ENCODE peak calls at places on chromosome 15, in eight cellular contexts. G is gastrocnemius medialis, O is heart left ventricle, U is Peyer's patch, R is right lobe of liver, K is upper lobe of right lung, Q is HCT116, W is heart right ventricle. T is an unnamed sample.

GRCh38 chr15:31020542-31020941 is 29.1 kb upstream of the MTMR10 start:
- DNase-seq in K (no peak), R (no peak), G (no peak), W (no peak), Q (no peak), O (no peak), U (no peak), T (no peak)

GRCh38 chr15:63420333-63420741 is 38.7 kb upstream of the CA12 start:
- DNase-seq in U (no peak), G (no peak), O (no peak), Q (no peak), W (no peak), R (no peak), K (no peak), T (no peak)

GRCh38 chr15:34102175-34102925 is 467 bp downstream of the PGBD4 start:
- DNase-seq in R (no peak), Q (no peak), G (no peak), U (no peak), K (no peak), O (no peak), W (no peak), T (no peak)

GRCh38 chr15:96678386-96678785 is 347.9 kb downstream of the NR2F2 start:
- DNase-seq in G (no peak), W (no peak), U (no peak), O (no peak), Q (no peak), R (no peak), K (no peak), T (no peak)

GRCh38 chr15:91100561-91101355 is 701 bp downstream of the SV2B start:
- DNase-seq in R (no peak), W (no peak), G (no peak), U (no peak), O (no peak), Q (no peak), K (no peak), T (no peak)

GRCh38 chr15:23035964-23036566 is 3.3 kb downstream of the TUBGCP5 start:
- DNase-seq in K (no peak), O (no peak), Q (peak; percentile 54), U (no peak), G (no peak), R (no peak), W (peak; percentile 32), T (peak; percentile 53)

GRCh38 chr15:45171912-45172311 is 15.9 kb downstream of the SHF start:
- DNase-seq in W (no peak), U (no peak), R (no peak), K (no peak), Q (no peak), G (no peak), O (no peak), T (no peak)

GRCh38 chr15:63497642-63498100 is 6.7 kb upstream of the USP3 start:
- DNase-seq in W (no peak), G (peak; percentile 23), R (no peak), Q (no peak), K (peak; percentile 83), O (peak; percentile 46), U (no peak), T (peak; percentile 84)

GRCh38 chr15:94294556-94294955 is 63.2 kb downstream of the MCTP2 start:
- DNase-seq in W (no peak), U (no peak), K (no peak), O (no peak), R (no peak), G (no peak), Q (no peak), T (no peak)

GRCh38 chr15:45157056-45157455 is 27.3 kb downstream of the DUOX1 start:
- DNase-seq in O (no peak), G (no peak), Q (no peak), W (no peak), U (no peak), R (no peak), K (no peak), T (no peak)

GRCh38 chr15:90597477-90598052 is 67.8 kb downstream of the CRTC3 start:
- DNase-seq in W (no peak), Q (no peak), U (no peak), G (no peak), O (no peak), K (no peak), R (no peak), T (no peak)

GRCh38 chr15:73346735-73347312 is 21.9 kb downstream of the HCN4 start:
- DNase-seq in U (peak; percentile 66), O (peak; percentile 65), R (peak; percentile 74), G (no peak), Q (peak; percentile 13), K (peak; percentile 85), W (peak; percentile 55), T (peak; percentile 47)

GRCh38 chr15:61041886-61042285 is 187.2 kb downstream of the RORA start:
- DNase-seq in G (no peak), Q (no peak), O (no peak), K (no peak), W (no peak), U (no peak), R (no peak), T (no peak)

GRCh38 chr15:78272776-78273175 is 8.4 kb downstream of the DNAJA4 start:
- DNase-seq in R (no peak), Q (no peak), W (no peak), K (no peak), U (no peak), G (no peak), O (no peak), T (no peak)

GRCh38 chr15:91793771-91794170 is 59.7 kb upstream of the SLCO3A1 start:
- DNase-seq in R (no peak), K (no peak), W (no peak), G (no peak), U (no peak), Q (no peak), O (no peak), T (no peak)

GRCh38 chr15:63501256-63502089 is 2.9 kb upstream of the USP3 start:
- DNase-seq in Q (no peak), K (peak; percentile 90), W (peak; percentile 86), G (peak; percentile 49), R (peak; percentile 90), U (peak; percentile 82), O (peak; percentile 86), T (no peak)

GRCh38 chr15:66374179-66374578 is 12.5 kb upstream of the MAP2K1 start:
- DNase-seq in G (no peak), R (no peak), O (no peak), W (no peak), Q (no peak), U (no peak), K (no peak), T (no peak)

GRCh38 chr15:40930430-40931299 is 1.5 kb downstream of the DLL4 start:
- DNase-seq in Q (peak; percentile 70), U (peak; percentile 78), K (peak; percentile 81), R (no peak), G (no peak), O (peak; percentile 86), W (peak; percentile 88), T (peak; percentile 26)

GRCh38 chr15:63015618-63016017 is 26.9 kb upstream of the TPM1 start:
- DNase-seq in Q (no peak), K (no peak), W (peak; percentile 22), G (peak; percentile 59), U (no peak), O (no peak), R (no peak), T (no peak)

GRCh38 chr15:60395276-60396011 is 2.3 kb downstream of the ANXA2 start:
- DNase-seq in G (no peak), W (no peak), K (no peak), O (no peak), R (no peak), Q (no peak), U (no peak), T (no peak)

GRCh38 chr15:46034755-46035154 is 399.9 kb downstream of the SQOR start:
- DNase-seq in G (no peak), O (no peak), R (no peak), Q (no peak), K (no peak), W (no peak), U (no peak), T (no peak)

GRCh38 chr15:45522931-45523331 is 376 bp upstream of the SLC30A4 start:
- DNase-seq in W (peak; percentile 48), K (no peak), Q (no peak), G (no peak), R (no peak), U (no peak), O (no peak), T (no peak)

GRCh38 chr15:91852741-91853500 is 587 bp upstream of the SLCO3A1 start:
- DNase-seq in R (peak; percentile 85), Q (no peak), O (peak; percentile 84), G (peak; percentile 56), K (peak; percentile 91), W (peak; percentile 83), U (peak; percentile 74), T (peak; percentile 78)

GRCh38 chr15:99128411-99128810 is 23.5 kb downstream of the SYNM start:
- DNase-seq in R (no peak), W (no peak), G (no peak), Q (no peak), U (no peak), K (no peak), O (no peak), T (no peak)
- H3K27ac ChIP-seq in R (no peak overlapping the region), W (no peak overlapping the region), G (peak overlapping the region; percentile 88), Q (no peak overlapping the region), U (no peak overlapping the region), K (no peak overlapping the region), O (no peak overlapping the region), T (no peak overlapping the region)

DNA sequence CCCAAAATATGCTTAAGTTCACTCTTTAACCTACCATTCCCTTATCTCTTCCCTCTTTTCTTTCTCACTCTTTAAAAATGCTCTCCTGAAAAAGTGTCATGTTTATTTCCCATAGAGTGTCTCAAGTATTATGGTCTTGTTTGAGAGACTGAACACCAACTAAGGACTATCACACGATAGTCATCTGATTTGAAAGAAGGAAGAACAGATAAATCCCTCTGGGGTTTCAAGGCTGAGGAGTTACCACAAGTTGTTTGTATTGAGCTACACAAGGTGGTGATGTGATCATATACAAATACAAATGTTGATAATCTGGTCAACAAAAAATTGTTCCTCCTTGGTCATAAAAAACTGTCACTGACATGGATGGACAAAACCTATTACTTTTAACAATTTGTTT is 13.8 kb downstream of the MEIS2 start:
- DNase-seq in G (no peak), K (no peak), Q (no peak), R (no peak), O (no peak), W (no peak), U (no peak), T (no peak)
- H3K4me1 ChIP-seq in G (no peaks in the 10 kb centered on the region), K (peaks cover 11% of the 10 kb centered on the region), Q (no peaks in the 10 kb centered on the region), R (no peaks in the 10 kb centered on the region), O (peaks cover 13% of the 10 kb centered on the region), W (peaks cover 96% of the 10 kb centered on the region), U (no peaks in the 10 kb centered on the region), T (no peaks in the 10 kb centered on the region)

DNA sequence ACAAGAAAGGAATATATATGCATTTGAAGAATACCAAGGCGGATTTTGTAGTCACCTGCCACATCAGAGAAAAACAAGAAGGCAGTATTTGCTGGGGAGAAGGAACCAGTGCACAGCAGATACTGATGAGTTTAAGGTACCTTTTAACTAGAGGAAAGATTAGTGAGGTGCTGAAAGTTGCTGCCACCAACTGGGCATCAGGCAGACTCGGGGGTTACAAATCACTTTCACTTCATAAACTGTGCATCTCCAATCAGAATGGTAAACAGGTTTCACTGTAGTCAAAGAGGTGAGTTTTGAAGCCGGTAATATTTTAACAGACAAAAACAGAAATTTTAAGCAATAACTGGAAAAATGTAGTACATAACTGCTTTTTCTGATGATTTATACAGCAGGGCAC is 4.1 kb downstream of the FBN1 start:
- DNase-seq in K (no peak), G (no peak), R (no peak), W (no peak), O (no peak), Q (no peak), U (no peak), T (no peak)
- H3K4me3 ChIP-seq in K (peak overlapping the region; percentile 15), G (peak overlapping the region; percentile 2), R (no peak overlapping the region), W (peak overlapping the region; percentile 6), O (peak overlapping the region; percentile 78), Q (no peak overlapping the region), U (no peak overlapping the region), T (no peak overlapping the region)

GRCh38 chr15:67915374-67916050 is 75.7 kb upstream of the RNU6-1 start:
- DNase-seq in U (peak; percentile 75), W (peak; percentile 43), G (peak; percentile 81), R (peak; percentile 89), O (peak; percentile 46), K (peak; percentile 81), Q (no peak), T (no peak)
- H3K27ac ChIP-seq in U (peak overlapping the region; percentile 73), W (peak overlapping the region; percentile 72), G (peak overlapping the region; percentile 95), R (peak overlapping the region; percentile 71), O (peak overlapping the region; percentile 87), K (peak overlapping the region; percentile 83), Q (no peak overlapping the region), T (no peak overlapping the region)

T was measured in CD8-positive, alpha-beta T cell.